ENCODE peak calls at places on chromosome 9, in five cellular contexts. A is HCT116, F is pancreas, U is fibroblast of pulmonary artery, G is tibial artery. V is an unnamed sample.

GRCh38 chr9:114930063-114930812 is at the start of gene TNFSF8:
- DNase-seq in U (no peak), F (no peak), G (no peak), A (no peak), V (no peak)

GRCh38 chr9:7210854-7211637 is 453.3 kb downstream of the KDM4C start:
- DNase-seq in G (no peak), A (no peak), F (no peak), U (no peak), V (no peak)

GRCh38 chr9:115209601-115210306 is 91.8 kb upstream of the TNC start:
- DNase-seq in F (no peak), U (no peak), A (no peak), G (no peak), V (no peak)

GRCh38 chr9:109968332-109968657 is 188.3 kb downstream of the PALM2AKAP2 start:
- DNase-seq in A (no peak), U (no peak), F (no peak), G (no peak), V (no peak)

GRCh38 chr9:77751341-77752091 is 103.4 kb upstream of the GNA14 start:
- DNase-seq in F (no peak), A (peak), G (no peak), U (peak), V (peak)

GRCh38 chr9:81535542-81536241 is 153.7 kb downstream of the TLE1 start:
- DNase-seq in A (no peak), U (peak), F (no peak), G (no peak), V (peak)

GRCh38 chr9:123478160-123478559 is 122.2 kb downstream of the CRB2 start:
- DNase-seq in G (no peak), F (no peak), A (no peak), U (no peak), V (no peak)

GRCh38 chr9:4849364-4849763 is 56.6 kb downstream of the RCL1 start:
- DNase-seq in F (no peak), G (no peak), A (no peak), U (no peak), V (no peak)

GRCh38 chr9:84919498-84919897 is 250.0 kb downstream of the NTRK2 start:
- DNase-seq in U (no peak), G (no peak), F (no peak), A (no peak), V (no peak)

GRCh38 chr9:99129091-99129490 is 24.2 kb downstream of the TGFBR1 start:
- DNase-seq in G (no peak), U (no peak), A (no peak), F (no peak), V (no peak)

GRCh38 chr9:114911167-114911821 is 19.1 kb downstream of the TNFSF8 start:
- DNase-seq in G (no peak), A (no peak), U (peak), F (peak), V (peak)

GRCh38 chr9:122145462-122145861 is 14.1 kb downstream of the NDUFA8 start:
- DNase-seq in A (no peak), F (no peak), G (no peak), U (no peak), V (no peak)

GRCh38 chr9:122151267-122151828 is 8.2 kb downstream of the NDUFA8 start:
- DNase-seq in F (no peak), A (no peak), U (no peak), G (no peak), V (no peak)
- TF ChIP-seq CTCF in F (no peak), A (no peak), U (no peak), G (no peak), V (no peak)

DNA sequence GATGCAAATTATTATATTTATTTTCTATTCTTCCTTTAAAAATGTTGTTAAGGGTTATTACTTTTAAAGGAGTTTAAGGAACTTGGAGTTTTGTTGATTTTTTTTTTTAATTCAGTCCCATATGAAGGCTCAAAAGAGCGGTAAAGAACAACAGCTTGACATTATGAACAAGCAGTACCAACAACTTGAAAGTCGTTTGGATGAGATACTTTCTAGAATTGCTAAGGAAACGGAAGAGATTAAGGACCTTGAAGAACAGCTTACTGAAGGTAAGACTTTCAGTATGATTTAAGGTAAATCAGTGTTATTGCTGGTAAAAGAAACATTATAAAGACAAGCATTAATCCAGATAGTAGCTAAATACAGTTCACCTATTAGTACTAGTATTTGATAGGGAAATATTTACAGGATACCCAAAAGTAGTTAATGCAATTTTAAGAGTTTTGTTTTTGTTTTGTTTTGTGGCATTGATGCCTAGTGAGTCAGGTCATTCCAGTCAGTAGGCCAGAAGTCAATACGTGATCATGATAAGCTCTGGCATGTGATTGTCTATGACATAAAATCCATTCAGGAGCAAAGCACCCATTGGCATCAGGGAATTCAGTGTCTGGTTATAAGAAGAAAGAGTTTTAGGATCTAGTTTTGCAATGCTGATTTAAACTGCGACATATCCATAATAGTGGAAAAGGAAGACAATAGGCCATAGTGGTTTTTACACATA is 49.2 kb downstream of the CNTRL start:
- DNase-seq in A (no peak), G (no peak), F (no peak), U (no peak), V (no peak)
- H3K4me3 ChIP-seq in A (no peak), G (no peak), F (no peak), U (no peak), V (no peak)

DNA sequence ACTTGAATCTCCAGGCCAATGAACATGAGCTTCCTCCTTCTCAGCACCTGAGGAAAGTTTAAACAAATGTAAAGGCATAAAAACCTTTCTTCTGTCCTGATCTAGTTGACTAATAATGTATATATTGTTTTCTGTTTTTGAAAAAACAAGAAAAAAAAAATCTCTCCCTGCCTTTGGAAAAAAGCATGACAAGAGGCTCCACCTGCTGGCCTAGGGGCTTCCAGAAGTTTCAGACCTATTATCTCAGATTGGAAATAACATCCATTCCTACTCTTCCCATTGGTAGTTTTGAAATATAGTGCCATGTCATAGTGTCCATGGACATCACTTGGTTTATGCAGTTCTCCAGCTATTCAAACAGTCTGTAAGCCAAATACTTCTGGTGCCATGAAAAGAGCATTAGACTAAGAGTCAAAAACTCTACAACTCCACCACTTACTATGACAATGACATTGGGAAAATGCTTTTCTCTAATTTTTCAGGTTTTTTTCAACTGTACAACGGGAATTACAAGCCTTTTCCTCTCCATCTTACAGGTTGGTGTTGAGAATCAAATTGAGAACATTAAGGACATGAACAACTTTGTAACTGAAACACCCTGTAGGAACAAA is 409.6 kb upstream of the MPDZ start:
- DNase-seq in A (no peak), F (no peak), G (no peak), U (peak), V (peak)
- TF ChIP-seq CTCF in A (no peak), F (no peak), G (peak), U (peak), V (peak)

DNA sequence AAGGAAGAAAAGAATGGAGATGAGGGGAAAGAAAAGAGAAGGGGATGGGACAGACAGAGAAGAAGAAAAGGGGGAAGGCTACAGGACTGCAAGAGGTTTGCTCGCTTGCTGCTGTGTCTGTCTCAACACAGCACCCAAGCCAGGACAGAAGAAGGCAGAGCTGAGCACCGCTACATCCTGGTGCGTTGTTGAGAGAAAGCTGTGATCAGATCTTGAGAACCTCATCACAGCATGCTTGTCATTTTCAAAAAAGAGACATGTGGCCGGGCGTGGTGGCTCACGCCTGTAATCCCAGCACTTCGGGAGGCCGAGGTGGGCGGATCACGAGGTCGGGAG is 110.9 kb downstream of the NXNL2 start:
- DNase-seq in G (no peak), A (no peak), U (no peak), F (no peak), V (no peak)
- H3K4me3 ChIP-seq in G (no peak), A (no peak), U (no peak), F (no peak), V (no peak)

DNA sequence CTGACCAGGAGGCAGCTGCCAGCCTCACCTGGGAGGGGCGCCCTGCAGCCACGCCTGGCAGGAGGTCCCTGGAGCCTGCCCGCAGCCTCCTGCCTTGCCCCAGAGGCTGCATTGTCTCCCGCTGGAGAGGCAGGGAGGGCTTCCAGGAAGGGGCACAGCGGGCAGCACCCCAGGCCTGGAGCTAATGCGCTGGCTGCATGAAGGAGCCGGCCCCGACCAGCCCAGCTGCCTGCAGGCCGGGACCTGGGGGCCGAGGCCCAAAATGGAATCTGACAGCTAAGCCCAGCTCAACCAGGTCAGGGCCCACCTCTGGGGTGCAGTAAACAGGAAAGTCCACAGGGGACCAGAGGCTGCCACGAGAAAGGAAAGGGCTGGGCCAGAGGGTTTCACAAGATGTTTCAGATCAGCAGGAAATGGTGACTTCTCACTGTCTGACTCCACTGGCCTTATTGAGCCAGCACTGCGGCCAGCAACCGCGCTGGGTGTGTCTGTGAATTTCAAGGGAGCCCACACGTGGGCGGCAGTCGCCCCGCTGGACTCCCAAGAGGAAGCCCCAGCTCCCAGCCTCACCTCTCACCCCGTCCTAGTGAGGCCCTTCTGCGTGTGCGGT is 18.6 kb upstream of the NOTCH1 start:
- DNase-seq in A (no peak), F (no peak), G (peak), U (peak), V (peak)
- TF ChIP-seq CTCF in A (no peak), F (no peak), G (peak), U (peak), V (peak)

GRCh38 chr9:105656131-105656921 is 5.9 kb upstream of the TAL2 start:
- DNase-seq in F (peak), U (no peak), A (no peak), G (no peak), V (no peak)
- H3K4me3 ChIP-seq in F (peak), U (peak), A (no peak), G (peak), V (peak)

DNA sequence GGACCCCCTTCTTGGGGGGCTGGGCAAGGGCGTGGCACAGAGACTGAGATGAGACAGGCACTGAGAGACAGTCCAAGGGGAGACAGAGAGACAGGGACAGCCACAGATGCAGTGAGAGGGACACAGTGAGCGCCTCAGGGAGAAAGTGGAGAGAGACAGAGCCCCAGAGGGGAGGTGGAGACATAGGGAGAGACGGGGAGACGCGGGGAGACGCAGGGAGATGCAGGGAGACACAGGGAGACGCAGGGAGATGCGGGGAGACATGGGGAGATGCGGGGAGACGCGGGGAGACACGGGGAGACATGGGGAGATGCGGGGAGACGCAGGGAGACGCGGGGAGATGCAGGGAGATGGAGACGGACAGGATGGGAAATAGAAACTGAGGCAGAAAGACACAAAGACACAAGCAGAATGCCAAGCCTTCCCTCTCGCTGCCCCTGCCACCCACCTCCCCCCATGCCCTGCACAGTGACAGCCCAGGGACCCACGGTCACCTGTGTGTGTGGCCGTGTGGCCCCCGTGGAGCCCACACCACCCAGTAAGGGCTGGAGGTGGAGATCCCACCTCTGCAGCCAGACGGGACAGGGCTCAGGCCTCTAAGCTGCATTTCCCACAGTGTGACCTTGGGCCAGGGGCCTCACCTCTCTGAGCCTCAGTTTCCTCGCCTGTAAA is 8.8 kb downstream of the FIBCD1 start:
- DNase-seq in G (no peak), F (no peak), A (no peak), U (no peak), V (no peak)
- TF ChIP-seq CTCF in G (no peak), F (no peak), A (no peak), U (no peak), V (no peak)